ENCODE peak calls at places on chromosomes 2 and 18, in four cellular contexts. X, I, K and H are unnamed samples.

GRCh38 chr2:28318023-28318422 is 74.6 kb upstream of the FOSL2 start:
- DNase-seq in X (no peak), I (no peak), K (no peak), H (no peak)

GRCh38 chr2:86661333-86661732 is 37.7 kb upstream of the RNF103 start:
- DNase-seq in X (no peak), I (no peak), K (peak; percentile 59), H (no peak)

GRCh38 chr18:32919799-32920198 is 147.0 kb upstream of the KLHL14 start:
- DNase-seq in X (no peak), I (no peak), K (peak; percentile 92), H (no peak)

GRCh38 chr2:168120310-168120709 is 127.1 kb downstream of the STK39 start:
- DNase-seq in X (no peak), I (no peak), K (no peak), H (no peak)

GRCh38 chr2:10039658-10040410 is 3.5 kb upstream of the KLF11 start:
- DNase-seq in X (peak; percentile 65), I (no peak), K (no peak), H (no peak)

GRCh38 chr2:112915300-112916144 is 4.6 kb downstream of the IL37 start:
- DNase-seq in X (no peak), I (no peak), K (no peak), H (no peak)

GRCh38 chr18:3088444-3088843 is 75.5 kb upstream of the LPIN2 start:
- DNase-seq in X (no peak), I (no peak), K (no peak), H (no peak)

GRCh38 chr2:92074549-92074898 is 2796.7 kb upstream of the TEKT4 start:
- DNase-seq in X (no peak), I (no peak), K (no peak), H (peak; percentile 38)

GRCh38 chr18:36688020-36688965 is 140.5 kb downstream of the TPGS2 start:
- DNase-seq in X (peak; percentile 81), I (peak; percentile 53), K (peak; percentile 75), H (no peak)

GRCh38 chr2:43950383-43951008 is 45.3 kb downstream of the LRPPRC start:
- DNase-seq in X (peak; percentile 12), I (no peak), K (peak; percentile 58), H (no peak)

GRCh38 chr2:135175177-135175576 is 123.1 kb downstream of the RAB3GAP1 start:
- DNase-seq in X (no peak), I (no peak), K (no peak), H (no peak)

GRCh38 chr2:230067990-230068657 is 600 bp downstream of the SLC16A14 start:
- DNase-seq in X (peak; percentile 44), I (peak; percentile 21), K (peak; percentile 82), H (no peak)

GRCh38 chr2:197378494-197378972 is 56.3 kb downstream of the SF3B1 start:
- DNase-seq in X (peak; percentile 36), I (no peak), K (peak; percentile 83), H (no peak)

GRCh38 chr2:215598376-215598975 is 162.6 kb upstream of the FN1 start:
- DNase-seq in X (no peak), I (peak; percentile 82), K (no peak), H (no peak)

GRCh38 chr2:208040199-208041171 is 15.2 kb upstream of the PLEKHM3 start:
- DNase-seq in X (peak; percentile 39), I (peak; percentile 54), K (peak; percentile 91), H (no peak)

GRCh38 chr2:119495948-119496347 is 28.3 kb downstream of the SCTR start:
- DNase-seq in X (no peak), I (no peak), K (no peak), H (no peak)

GRCh38 chr2:130947967-130948366 is 111.3 kb downstream of the ARHGEF4 start:
- DNase-seq in X (no peak), I (no peak), K (no peak), H (no peak)

GRCh38 chr18:78127041-78127440 is 852.6 kb upstream of the SALL3 start:
- DNase-seq in X (no peak), I (no peak), K (no peak), H (no peak)

GRCh38 chr18:9133225-9133624 is 3.4 kb upstream of the ANKRD12 start:
- DNase-seq in X (no peak), I (no peak), K (no peak), H (no peak)

GRCh38 chr18:28176674-28176932 is 327 bp downstream of the CDH2 start:
- DNase-seq in X (no peak), I (no peak), K (peak; percentile 29), H (no peak)

GRCh38 chr2:107811982-107812381 is 14.7 kb upstream of the RGPD4 start:
- DNase-seq in X (no peak), I (no peak), K (no peak), H (no peak)

GRCh38 chr18:1018211-1018651 is 113.6 kb downstream of the ADCYAP1 start:
- DNase-seq in X (no peak), I (no peak), K (no peak), H (no peak)

GRCh38 chr2:15827001-15827400 is 113.3 kb upstream of the MYCN start:
- DNase-seq in X (no peak), I (no peak), K (no peak), H (no peak)

GRCh38 chr2:185456517-185456916 is 282.1 kb upstream of the FSIP2 start:
- DNase-seq in X (no peak), I (no peak), K (no peak), H (no peak)

GRCh38 chr2:1081411-1082225 is 131.0 kb downstream of the SNTG2 start:
- DNase-seq in X (peak; percentile 44), I (peak; percentile 30), K (no peak), H (no peak)

GRCh38 chr2:152396051-152396511 is 61.1 kb downstream of the FMNL2 start:
- DNase-seq in X (no peak), I (no peak), K (no peak), H (no peak)

GRCh38 chr18:13136056-13136688 is 82.4 kb upstream of the LDLRAD4 start:
- DNase-seq in X (no peak), I (no peak), K (no peak), H (no peak)

GRCh38 chr18:58611471-58612131 is 17.3 kb downstream of the ALPK2 start:
- DNase-seq in X (no peak), I (no peak), K (peak; percentile 88), H (no peak)

GRCh38 chr2:230714122-230714453 is 1.4 kb downstream of the CAB39 start:
- DNase-seq in X (no peak), I (peak; percentile 75), K (peak; percentile 47), H (no peak)

GRCh38 chr18:5461056-5461455 is 82.7 kb downstream of the EPB41L3 start:
- DNase-seq in X (no peak), I (no peak), K (no peak), H (no peak)

GRCh38 chr2:61461404-61461803 is 9.5 kb downstream of the USP34 start:
- DNase-seq in X (no peak), I (no peak), K (no peak), H (no peak)

GRCh38 chr2:61463769-61464475 is 7.0 kb downstream of the USP34 start:
- DNase-seq in X (no peak), I (no peak), K (no peak), H (no peak)

GRCh38 chr2:61460168-61460567 is 10.7 kb downstream of the USP34 start:
- DNase-seq in X (no peak), I (peak; percentile 76), K (no peak), H (no peak)

GRCh38 chr2:61469424-61470121 is 1.3 kb downstream of the USP34 start:
- DNase-seq in X (no peak), I (no peak), K (no peak), H (no peak)

DNA sequence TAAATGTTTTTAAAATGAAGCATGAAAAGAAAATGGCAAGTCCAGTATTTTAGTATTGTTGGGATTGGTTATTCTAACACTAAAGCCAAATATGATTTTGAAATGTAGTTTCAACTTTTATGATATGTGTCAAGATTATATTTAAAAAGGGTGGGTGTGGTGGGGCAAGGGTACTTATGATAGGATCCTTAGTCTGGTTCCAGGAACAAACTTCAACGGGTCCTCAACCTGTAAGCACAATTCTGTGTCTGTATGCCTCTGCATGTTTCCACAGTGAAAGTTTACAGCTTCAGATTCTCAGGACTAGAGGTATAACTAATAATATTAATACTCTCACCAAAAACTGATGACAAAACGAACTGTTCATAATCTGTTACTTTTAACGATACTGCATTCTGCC is 5.8 kb downstream of the USP34 start:
- DNase-seq in X (no peak), I (no peak), K (no peak), H (no peak)
- H3K4me3 ChIP-seq in X (no peak overlapping the region), I (no peak overlapping the region), K (no peak overlapping the region), H (no peak overlapping the region)

GRCh38 chr2:237222683-237223082 is 137.0 kb downstream of the COPS8 start:
- DNase-seq in X (no peak), I (no peak), K (no peak), H (no peak)
- TF ChIP-seq CTCF in X (no peak), I (no peak), K (no peak), H (no peak)

GRCh38 chr2:222298000-222298310 is 843 bp downstream of the PAX3 start:
- DNase-seq in X (no peak), I (no peak), K (no peak), H (no peak)
- H3K4me3 ChIP-seq in X (no peak overlapping the region), I (peak overlapping the region; percentile 61), K (peak overlapping the region; percentile 53), H (peak overlapping the region; percentile 60)

GRCh38 chr2:11646530-11646929 is 23.5 kb downstream of the NTSR2 start:
- DNase-seq in X (no peak), I (no peak), K (no peak), H (no peak)

GRCh38 chr2:11649093-11649492 is 20.9 kb downstream of the NTSR2 start:
- DNase-seq in X (no peak), I (no peak), K (no peak), H (no peak)

GRCh38 chr2:11652141-11652540 is 17.9 kb downstream of the NTSR2 start:
- DNase-seq in X (no peak), I (no peak), K (no peak), H (no peak)

GRCh38 chr2:11644293-11644692 is 25.7 kb downstream of the NTSR2 start:
- DNase-seq in X (no peak), I (no peak), K (no peak), H (no peak)

GRCh38 chr2:11647834-11648600 is 22.0 kb downstream of the NTSR2 start:
- DNase-seq in X (no peak), I (no peak), K (peak; percentile 47), H (no peak)
- TF ChIP-seq CTCF in X (no peak), I (no peak), K (peak; percentile 63), H (no peak)

DNA sequence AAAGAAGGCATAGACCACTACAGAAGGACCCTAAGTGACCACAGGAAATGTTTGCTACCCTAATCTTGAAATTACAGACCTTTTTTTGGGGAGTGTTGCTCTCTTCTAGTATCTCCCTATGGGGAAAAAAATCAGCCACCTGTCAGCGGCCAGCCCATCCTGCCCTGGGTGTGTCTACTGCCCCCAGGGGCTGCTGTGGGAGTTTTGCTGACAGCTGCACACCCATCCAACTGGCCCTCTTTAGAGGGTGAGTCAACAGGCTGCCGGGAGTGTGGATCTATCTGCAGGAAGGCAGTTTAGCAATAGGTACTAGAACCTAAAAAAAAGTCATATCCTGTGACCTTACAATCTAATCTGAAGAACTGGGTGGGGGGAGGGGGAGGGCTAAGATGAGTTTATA is 796 bp upstream of the DYSF start:
- DNase-seq in X (no peak), I (peak; percentile 36), K (peak; percentile 62), H (no peak)
- H3K4me3 ChIP-seq in X (no peak overlapping the region), I (no peak overlapping the region), K (peak overlapping the region; percentile 86), H (no peak overlapping the region)